ENCODE peak calls at places on chromosomes 1 and 21, in four cellular contexts. C is K562, Y is HepG2, P is GM12878. E is an unnamed sample.

GRCh38 chr1:166975361-166976129 is at the start of gene ILDR2:
- DNase-seq in C (peak; percentile 49), Y (no peak), P (no peak), E (peak; percentile 81)

GRCh38 chr21:42654179-42654912 is 925 bp downstream of the PDE9A start:
- DNase-seq in C (no peak), Y (peak; percentile 30), P (no peak), E (peak; percentile 76)

GRCh38 chr1:156342556-156342955 is 4.2 kb downstream of the TSACC start:
- DNase-seq in C (no peak), Y (no peak), P (no peak), E (no peak)

GRCh38 chr1:112237983-112238515 is 158.0 kb upstream of the CTTNBP2NL start:
- DNase-seq in C (no peak), Y (no peak), P (no peak), E (peak; percentile 55)

GRCh38 chr1:161838362-161838761 is 72.2 kb downstream of the ATF6 start:
- DNase-seq in C (no peak), Y (no peak), P (no peak), E (no peak)

GRCh38 chr1:15756143-15757015 is 2.2 kb upstream of the FBLIM1 start:
- DNase-seq in C (no peak), Y (peak; percentile 52), P (no peak), E (peak; percentile 62)

GRCh38 chr21:28159396-28159795 is 833.3 kb downstream of the LTN1 start:
- DNase-seq in C (no peak), Y (no peak), P (no peak), E (no peak)

GRCh38 chr1:46425740-46426139 is 31.6 kb downstream of the FAAH start:
- DNase-seq in C (no peak), Y (no peak), P (no peak), E (no peak)

GRCh38 chr21:24759348-24760118 is 847.7 kb downstream of the MRPL39 start:
- DNase-seq in C (no peak), Y (no peak), P (no peak), E (no peak)

GRCh38 chr1:13700521-13701273 is 709 bp downstream of the PRDM2 start:
- DNase-seq in C (peak; percentile 19), Y (no peak), P (no peak), E (peak; percentile 52)

GRCh38 chr1:13780780-13781179 is 80.8 kb downstream of the PRDM2 start:
- DNase-seq in C (no peak), Y (no peak), P (no peak), E (no peak)

GRCh38 chr1:152022521-152022920 is 14.3 kb downstream of the S100A11 start:
- DNase-seq in C (no peak), Y (no peak), P (no peak), E (no peak)

GRCh38 chr1:162612606-162613400 is 19.5 kb upstream of the DDR2 start:
- DNase-seq in C (no peak), Y (peak; percentile 4), P (no peak), E (no peak)

GRCh38 chr1:147800852-147801251 is 40.5 kb upstream of the GJA5 start:
- DNase-seq in C (no peak), Y (no peak), P (no peak), E (no peak)

GRCh38 chr1:192620096-192620495 is 15.9 kb upstream of the RGS13 start:
- DNase-seq in C (no peak), Y (no peak), P (no peak), E (no peak)

GRCh38 chr1:110746644-110747259 is 72.0 kb upstream of the KCNA3 start:
- DNase-seq in C (peak; percentile 68), Y (peak; percentile 39), P (no peak), E (peak; percentile 88)

GRCh38 chr1:15940110-15941043 is 35.5 kb downstream of the ZBTB17 start:
- DNase-seq in C (no peak), Y (no peak), P (no peak), E (no peak)

GRCh38 chr1:98316286-98316685 is 345.2 kb upstream of the SNX7 start:
- DNase-seq in C (no peak), Y (no peak), P (no peak), E (no peak)

GRCh38 chr1:188423088-188423487 is 1594.3 kb downstream of the PLA2G4A start:
- DNase-seq in C (no peak), Y (no peak), P (no peak), E (no peak)

GRCh38 chr1:66266350-66266749 is 267.6 kb upstream of the SGIP1 start:
- DNase-seq in C (no peak), Y (no peak), P (no peak), E (no peak)

GRCh38 chr1:153340356-153340755 is 8.3 kb downstream of the PGLYRP4 start:
- DNase-seq in C (no peak), Y (no peak), P (no peak), E (no peak)

DNA sequence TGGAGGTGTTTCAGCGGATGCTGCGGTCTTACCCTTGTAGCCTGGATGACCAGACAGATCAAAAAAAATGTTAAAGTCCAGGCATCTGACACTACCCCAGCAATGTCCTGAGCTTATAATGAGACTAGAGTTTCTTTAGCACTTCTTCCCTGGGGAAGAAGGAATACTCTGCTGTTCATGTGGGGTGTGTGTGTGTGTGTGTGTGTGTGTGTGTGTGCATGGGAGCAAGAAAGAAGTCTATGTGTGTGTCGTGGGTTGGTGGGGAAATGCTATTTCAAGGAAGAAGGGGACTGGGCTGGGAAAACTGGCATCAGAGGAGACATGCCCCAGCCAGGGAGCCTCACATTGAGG is 3.0 kb upstream of the RASSF5 start:
- DNase-seq in C (no peak), Y (no peak), P (no peak), E (no peak)
- H3K27me3 ChIP-seq in C (peaks cover 13% of the 10 kb centered on the region), Y (peaks cover 13% of the 10 kb centered on the region), P (no peaks in the 10 kb centered on the region), E (peaks cover 58% of the 10 kb centered on the region)

DNA sequence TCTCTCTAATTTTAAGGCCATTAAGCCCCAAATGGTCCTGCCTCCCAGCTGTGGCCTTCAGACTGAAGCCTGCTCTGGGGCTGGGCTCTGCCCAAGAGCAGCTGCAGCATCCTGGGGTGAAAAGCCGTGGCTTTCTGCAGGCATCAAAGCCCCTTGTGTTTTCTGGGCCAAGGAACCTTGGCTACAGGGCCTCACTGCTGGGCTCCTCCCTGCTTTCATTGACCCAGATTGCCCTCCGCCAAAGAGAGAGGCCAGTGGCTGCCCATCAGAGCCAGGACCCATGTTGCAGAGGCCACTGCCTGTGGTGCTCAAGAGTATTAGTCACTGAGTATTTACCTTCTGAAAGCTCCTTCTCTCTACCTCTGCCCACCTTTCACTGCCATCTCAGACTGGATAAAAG is 1.6 kb downstream of the ZNF648 start:
- DNase-seq in C (no peak), Y (no peak), P (no peak), E (no peak)
- TF ChIP-seq JUNB in C (no peak), Y (no peak), P (no peak), E (no peak)

DNA sequence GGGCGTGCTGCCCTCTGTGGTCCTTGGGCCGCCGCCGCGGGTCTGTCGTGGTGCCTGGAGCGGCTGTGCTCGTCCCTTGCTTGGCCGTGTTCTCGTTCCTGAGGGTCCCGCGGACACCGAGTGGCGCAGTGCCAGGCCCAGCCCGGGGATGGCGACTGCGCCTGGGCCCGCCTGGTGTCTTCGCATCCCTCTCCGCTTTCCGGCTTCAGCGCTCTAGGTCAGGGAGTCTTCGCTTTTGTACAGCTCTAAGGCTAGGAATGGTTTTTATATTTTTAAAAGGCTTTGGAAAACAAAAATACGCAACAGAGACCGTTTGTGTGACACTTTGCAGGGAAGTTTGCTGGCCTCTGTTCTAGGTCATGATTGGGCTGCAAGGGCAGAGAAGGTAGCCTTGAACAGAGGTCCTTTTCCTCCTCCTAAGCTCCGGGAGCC is 657 bp downstream of the SOD1 start:
- DNase-seq in C (no peak), Y (no peak), P (no peak), E (peak; percentile 44)
- H3K79me2 ChIP-seq in C (peaks cover 54% of the 10 kb centered on the region), Y (peaks cover 50% of the 10 kb centered on the region), P (peaks cover 40% of the 10 kb centered on the region), E (peaks cover 50% of the 10 kb centered on the region)

GRCh38 chr1:38287036-38287435 is 240.4 kb upstream of the POU3F1 start:
- DNase-seq in C (no peak), Y (no peak), P (no peak), E (no peak)
- H3K27me3 ChIP-seq in C (no peaks in the 10 kb centered on the region), Y (peaks cover 8% of the 10 kb centered on the region), P (no peaks in the 10 kb centered on the region), E (no peaks in the 10 kb centered on the region)

DNA sequence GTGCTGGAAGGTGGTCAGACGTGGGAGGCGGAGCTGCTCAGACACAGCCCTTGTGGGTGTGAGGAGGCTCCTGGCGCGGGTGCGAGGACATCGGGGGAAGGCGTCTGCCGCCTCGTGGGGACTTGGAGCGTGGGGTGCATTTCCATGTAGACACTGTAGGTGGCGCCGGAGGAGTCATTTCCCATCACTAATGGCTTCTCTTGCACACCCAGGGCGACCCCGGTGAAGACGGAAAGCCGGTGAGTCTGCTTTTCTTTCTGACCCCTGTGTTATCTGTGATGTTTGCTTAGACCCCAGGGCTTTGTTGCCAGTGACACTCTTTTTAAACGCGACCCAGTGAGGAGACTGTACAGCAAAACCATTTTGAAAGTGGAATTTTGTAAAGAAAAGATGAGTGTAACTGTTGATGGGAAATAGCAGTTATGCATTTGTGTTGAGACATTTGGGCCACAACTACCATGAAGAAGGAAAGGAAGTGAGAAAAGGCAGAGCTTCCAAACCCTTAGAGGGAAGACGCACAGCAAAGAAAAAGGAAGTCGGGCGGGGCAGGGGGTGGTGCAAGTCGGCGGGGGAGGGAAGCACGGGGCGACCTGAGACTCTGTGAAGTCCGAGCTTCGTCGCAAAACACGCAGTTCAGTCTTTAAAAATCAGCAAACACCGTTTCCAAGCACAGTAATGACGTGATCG is 64.0 kb downstream of the SLC19A1 start:
- DNase-seq in C (peak; percentile 87), Y (peak; percentile 48), P (no peak), E (peak; percentile 84)
- TF ChIP-seq JUNB in C (no peak), Y (no peak), P (no peak), E (no peak)

DNA sequence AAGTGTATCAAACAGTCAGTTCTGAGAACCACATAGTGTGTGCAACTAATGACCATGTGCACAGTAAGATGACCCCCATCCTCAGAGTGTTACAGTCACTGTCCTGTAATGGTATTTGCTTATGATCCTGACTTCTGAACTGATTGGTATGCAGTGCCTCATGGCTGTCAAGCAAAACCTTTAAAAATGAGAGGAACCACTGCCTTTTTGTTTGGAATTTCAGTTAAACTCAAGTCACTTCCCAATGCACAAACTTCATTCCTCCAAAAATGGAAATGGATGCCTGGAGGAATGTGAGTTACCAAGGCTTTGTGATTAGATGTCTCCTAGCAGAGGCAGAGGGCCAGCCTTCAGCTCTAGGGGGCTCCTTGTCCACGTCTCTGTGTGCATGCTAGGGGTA is 10.5 kb downstream of the C1orf198 start:
- DNase-seq in C (no peak), Y (no peak), P (no peak), E (no peak)
- H3K79me2 ChIP-seq in C (no peaks in the 10 kb centered on the region), Y (peaks cover 26% of the 10 kb centered on the region), P (no peaks in the 10 kb centered on the region), E (peaks cover 71% of the 10 kb centered on the region)

GRCh38 chr1:205480349-205481278 is 23.9 kb upstream of the CDK18 start:
- DNase-seq in C (no peak), Y (no peak), P (peak; percentile 73), E (no peak)
- H3K27me3 ChIP-seq in C (peaks cover 33% of the 10 kb centered on the region), Y (peaks cover 14% of the 10 kb centered on the region), P (no peaks in the 10 kb centered on the region), E (no peaks in the 10 kb centered on the region)

E was measured in GM23338.